ENCODE peak calls at places on chromosomes 11 and 22, in four cellular contexts. L, R, J and K are unnamed samples.

GRCh38 chr22:37607912-37608476 is 640 bp upstream of the GGA1 start:
- DNase-seq in L (no peak), R (no peak), J (no peak), K (no peak)

GRCh38 chr11:101745756-101746155 is 161.9 kb upstream of the TRPC6 start:
- DNase-seq in L (no peak), R (no peak), J (no peak), K (no peak)

GRCh38 chr11:73306977-73307322 is 1.1 kb upstream of the ARHGEF17 start:
- DNase-seq in J (no peak), R (no peak), L (no peak), K (no peak)

GRCh38 chr22:18010263-18010662 is 14.1 kb downstream of the MICAL3 start:
- DNase-seq in R (no peak), J (no peak), L (no peak), K (peak; percentile 56)

GRCh38 chr11:77072851-77073327 is 6.1 kb downstream of the CAPN5 start:
- DNase-seq in J (no peak), L (no peak), R (no peak), K (no peak)

GRCh38 chr11:72670041-72670440 is 4.2 kb downstream of the PDE2A start:
- DNase-seq in R (no peak), J (no peak), L (no peak), K (no peak)

GRCh38 chr11:124623861-124624525 is 1.3 kb downstream of the TBRG1 start:
- DNase-seq in R (no peak), J (no peak), L (no peak), K (no peak)

GRCh38 chr11:105357764-105358163 is 218.2 kb upstream of the CARD18 start:
- DNase-seq in J (no peak), L (no peak), R (no peak), K (peak; percentile 59)

GRCh38 chr22:22181515-22181959 is 63.0 kb upstream of the VPREB1 start:
- DNase-seq in R (no peak), J (no peak), L (no peak), K (no peak)

GRCh38 chr11:117535201-117535869 is 207.7 kb downstream of the CEP164 start:
- DNase-seq in R (no peak), J (no peak), L (no peak), K (no peak)

GRCh38 chr11:65553301-65554001 is 4.7 kb downstream of the LTBP3 start:
- DNase-seq in L (peak; percentile 44), J (no peak), R (no peak), K (no peak)

GRCh38 chr11:119100246-119100959 is 1.2 kb downstream of the DPAGT1 start:
- DNase-seq in J (no peak), L (no peak), R (no peak), K (peak; percentile 71)

GRCh38 chr22:28142361-28142801 is 223.3 kb upstream of the PITPNB start:
- DNase-seq in R (no peak), J (no peak), L (no peak), K (peak; percentile 22)

GRCh38 chr22:21641417-21641794 is 696 bp upstream of the SDF2L1 start:
- DNase-seq in L (no peak), R (no peak), J (no peak), K (peak; percentile 84)